ENCODE peak calls at places on chromosomes 5 and 9, in eight cellular contexts. W is neural progenitor cell, J is hepatocyte, H is GM23248, L is HCT116, R is PC-3, T is GM23338, Q is SK-N-SH. S is an unnamed sample.

GRCh38 chr5:43981556-43981955 is 378.6 kb downstream of the NNT start:
- DNase-seq in R (no peak), T (peak; percentile 10), H (no peak), Q (no peak), J (no peak), W (peak; percentile 14), L (no peak), S (no peak)

GRCh38 chr5:180041501-180042274 is 29.9 kb downstream of the RNF130 start:
- DNase-seq in L (no peak), Q (no peak), R (no peak), T (no peak), H (no peak), J (no peak), W (no peak), S (no peak)

GRCh38 chr9:101513351-101513750 is 20.3 kb upstream of the RNF20 start:
- DNase-seq in H (no peak), Q (no peak), T (peak; percentile 40), L (no peak), R (no peak), W (no peak), J (no peak), S (no peak)

GRCh38 chr5:80220268-80220897 is 35.5 kb downstream of the SERINC5 start:
- DNase-seq in T (no peak), R (no peak), W (no peak), H (no peak), L (no peak), J (no peak), Q (no peak), S (no peak)

GRCh38 chr5:142492781-142493281 is 168.0 kb upstream of the SPRY4 start:
- DNase-seq in J (no peak), T (no peak), W (no peak), H (peak; percentile 63), R (no peak), L (no peak), Q (no peak), S (no peak)

GRCh38 chr5:84986688-84987087 is 602.0 kb upstream of the EDIL3 start:
- DNase-seq in T (no peak), R (peak; percentile 11), L (no peak), W (no peak), Q (no peak), J (no peak), H (no peak), S (no peak)

GRCh38 chr5:37849641-37850040 is 9.8 kb upstream of the GDNF start:
- DNase-seq in R (no peak), H (no peak), Q (no peak), L (no peak), T (no peak), W (no peak), J (no peak), S (no peak)

GRCh38 chr5:114176356-114176755 is 185.5 kb upstream of the KCNN2 start:
- DNase-seq in J (no peak), L (no peak), R (peak; percentile 34), Q (no peak), H (no peak), W (no peak), T (no peak), S (no peak)

GRCh38 chr5:12477556-12477955 is 573.3 kb upstream of the CTNND2 start:
- DNase-seq in R (no peak), L (no peak), H (no peak), Q (no peak), J (no peak), W (no peak), T (no peak), S (no peak)

GRCh38 chr5:158023266-158023665 is 164.3 kb upstream of the CLINT1 start:
- DNase-seq in H (peak; percentile 54), Q (no peak), L (no peak), J (no peak), T (no peak), R (peak; percentile 98), W (no peak), S (no peak)

GRCh38 chr5:117590944-117591343 is 1016.3 kb upstream of the SEMA6A start:
- DNase-seq in W (peak; percentile 31), L (peak; percentile 15), T (peak; percentile 64), J (peak; percentile 49), R (peak; percentile 5), H (no peak), Q (peak; percentile 13), S (peak; percentile 32)

GRCh38 chr9:22529426-22530199 is 83.0 kb downstream of the DMRTA1 start:
- DNase-seq in H (peak; percentile 48), R (peak; percentile 82), W (no peak), T (no peak), J (no peak), L (no peak), Q (no peak), S (no peak)

GRCh38 chr9:36029765-36030528 is 6.8 kb upstream of the RECK start:
- DNase-seq in Q (no peak), H (peak; percentile 97), W (no peak), R (peak; percentile 86), J (peak; percentile 35), T (no peak), L (no peak), S (no peak)

GRCh38 chr9:129763235-129763917 is 10.5 kb upstream of the PTGES start:
- DNase-seq in T (no peak), R (no peak), H (peak; percentile 67), L (no peak), Q (no peak), W (no peak), J (no peak), S (no peak)

DNA sequence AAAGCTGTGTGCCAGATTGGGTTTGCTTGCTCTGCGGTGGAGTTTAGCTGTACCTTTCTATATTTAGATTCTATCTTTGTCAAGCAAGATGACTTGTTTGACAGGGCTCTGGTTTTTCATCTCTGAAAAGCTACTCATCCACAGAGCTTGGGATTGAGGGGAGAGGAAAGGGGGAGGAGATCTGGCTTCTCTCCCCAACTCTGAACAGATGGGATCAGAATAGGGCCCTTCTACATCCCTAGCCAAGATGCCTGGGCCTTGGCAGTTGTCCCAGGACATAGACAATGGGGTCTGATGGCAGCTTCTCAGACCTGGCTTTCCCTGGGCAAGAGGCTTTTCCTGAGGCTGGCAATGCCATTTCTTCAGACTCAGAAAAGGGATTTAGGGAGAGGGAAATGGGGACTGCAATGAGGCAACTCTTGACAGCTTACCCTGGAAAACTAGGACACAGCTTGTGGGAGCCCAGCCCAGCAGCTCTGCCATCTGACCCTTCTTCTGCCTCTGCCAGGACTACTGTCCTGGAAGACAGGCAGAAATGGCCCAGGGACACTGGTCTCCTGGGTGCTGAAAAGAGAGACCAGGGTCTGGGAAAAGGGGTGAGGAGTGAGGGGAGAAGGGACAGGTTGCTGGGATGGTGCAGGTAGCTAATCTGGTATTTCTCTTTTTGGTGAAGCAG is 50.2 kb upstream of the ASTN2 start:
- DNase-seq in Q (no peak), L (no peak), T (no peak), J (no peak), R (no peak), H (no peak), W (no peak), S (no peak)
- TF ChIP-seq EZH2phosphoT487 in Q (no peak), L (no peak), T (no peak), J (no peak), R (no peak), H (no peak), W (no peak), S (no peak)

DNA sequence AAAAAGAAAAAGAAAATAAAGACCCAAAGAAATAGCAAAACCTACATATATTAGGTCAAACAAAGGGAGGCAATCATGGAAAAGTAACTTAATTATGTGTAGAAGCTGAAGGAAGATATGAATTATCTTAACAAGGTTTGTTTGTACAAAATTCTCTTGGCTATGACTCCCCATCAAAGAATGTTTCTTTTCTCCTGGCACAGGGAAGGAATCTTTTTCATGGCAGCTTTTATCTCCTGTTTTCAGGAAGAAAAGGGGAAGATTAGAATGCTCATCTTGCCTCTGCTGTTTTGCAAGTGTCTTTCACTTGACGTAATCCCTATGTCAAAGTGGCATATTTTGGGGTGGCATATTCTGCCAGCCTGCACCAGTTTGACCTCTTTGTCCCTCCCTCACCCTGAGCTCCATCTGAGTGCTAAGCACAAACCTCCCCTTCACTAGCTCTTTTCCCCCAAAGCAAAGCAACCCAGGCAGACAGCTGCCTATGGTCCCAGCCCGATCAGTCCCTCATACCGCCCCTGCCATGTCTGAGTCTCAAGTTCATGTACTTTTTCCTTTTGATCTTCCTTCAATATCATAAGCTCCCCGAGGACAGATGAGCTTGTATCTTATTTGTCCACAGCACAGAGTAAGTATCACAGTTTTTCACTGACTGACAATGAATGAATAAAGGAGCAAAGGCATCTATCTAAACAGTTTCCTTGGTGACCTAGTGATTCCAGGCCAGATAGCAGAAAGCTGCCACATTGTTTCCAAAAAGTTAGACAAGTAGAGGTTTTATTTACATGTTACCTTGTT is 242.8 kb upstream of the ANKRD55 start:
- DNase-seq in T (no peak), H (no peak), R (peak; percentile 1), J (no peak), W (no peak), L (no peak), Q (no peak), S (no peak)
- H3K27ac ChIP-seq in T (no peak overlapping the region), H (no peak overlapping the region), R (no peak overlapping the region), J (peak overlapping the region; percentile 49), W (no peak overlapping the region), L (no peak overlapping the region), Q (peak overlapping the region; percentile 42), S (no peak overlapping the region)

GRCh38 chr5:95670568-95670967 is 12.2 kb downstream of the SPATA9 start:
- DNase-seq in T (no peak), R (no peak), Q (no peak), H (no peak), W (no peak), J (no peak), L (no peak), S (no peak)
- TF ChIP-seq EZH2phosphoT487 in T (no peak), R (no peak), Q (no peak), H (no peak), W (no peak), J (no peak), L (no peak), S (no peak)

DNA sequence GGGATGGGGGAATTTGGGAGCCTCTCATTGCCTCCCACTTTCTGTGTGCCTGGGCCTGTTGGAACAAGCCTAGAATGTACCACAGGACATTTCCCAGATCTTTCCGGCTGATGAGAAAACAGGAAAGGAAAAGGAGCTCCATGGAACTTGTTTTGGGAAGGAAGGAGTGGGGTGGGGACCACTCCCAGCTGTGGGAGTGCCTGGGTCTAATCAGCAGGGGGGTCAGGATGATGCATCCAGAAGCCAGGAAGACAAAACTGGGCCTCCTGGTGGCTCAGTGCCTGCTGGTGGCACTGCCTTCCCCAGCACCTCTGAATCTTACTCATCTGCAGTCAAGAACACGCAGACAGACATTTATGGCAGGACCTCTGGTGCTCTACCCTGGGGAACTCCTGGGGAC is 2.8 kb downstream of the SMIM33 start:
- DNase-seq in T (no peak), J (no peak), R (no peak), W (no peak), Q (peak; percentile 15), H (peak; percentile 58), L (no peak), S (no peak)
- H3K27ac ChIP-seq in T (no peak overlapping the region), J (peak overlapping the region; percentile 13), R (no peak overlapping the region), W (peak overlapping the region; percentile 34), Q (peak overlapping the region; percentile 19), H (no peak overlapping the region), L (no peak overlapping the region), S (no peak overlapping the region)

GRCh38 chr9:132585954-132586829 is 3.8 kb downstream of the BARHL1 start:
- DNase-seq in H (no peak), W (peak; percentile 65), T (peak; percentile 55), Q (peak; percentile 65), L (no peak), J (no peak), R (no peak), S (no peak)
- TF ChIP-seq EZH2phosphoT487 in H (peak; percentile 72), W (peak; percentile 24), T (peak; percentile 81), Q (no peak), L (no peak), J (peak; percentile 81), R (no peak), S (no peak)

S was measured in OCI-LY7.